ENCODE peak calls at places on chromosomes 6 and 20, in eight cellular contexts. V, S, I, N, K, M, C and L are unnamed samples.

GRCh38 chr6:118580585-118581419 is 32.7 kb downstream of the PLN start:
- DNase-seq in K (peak; percentile 50), I (peak; percentile 53), S (no peak), M (no peak), N (no peak), V (peak; percentile 57), C (no peak), L (peak; percentile 64)

GRCh38 chr6:130140084-130140483 is 82.7 kb downstream of the SAMD3 start:
- DNase-seq in C (no peak), N (no peak), I (no peak), V (no peak), S (no peak), M (no peak), K (no peak), L (no peak)

GRCh38 chr20:59004763-59005522 is 2.1 kb downstream of the CTSZ start:
- DNase-seq in V (no peak), I (no peak), N (peak; percentile 29), M (no peak), C (no peak), K (no peak), S (no peak), L (no peak)

GRCh38 chr6:156883497-156884252 is 106.5 kb downstream of the ARID1B start:
- DNase-seq in I (no peak), N (no peak), C (no peak), K (peak; percentile 35), V (no peak), M (no peak), S (no peak), L (no peak)

GRCh38 chr20:36175016-36175415 is 20.5 kb downstream of the EPB41L1 start:
- DNase-seq in M (peak; percentile 59), K (no peak), C (no peak), I (no peak), S (no peak), V (no peak), N (no peak), L (no peak)

GRCh38 chr20:32004963-32005362 is 5.3 kb upstream of the CCM2L start:
- DNase-seq in C (no peak), V (no peak), K (no peak), M (peak; percentile 50), I (no peak), N (no peak), S (no peak), L (no peak)

GRCh38 chr6:3838992-3839867 is 9.9 kb upstream of the FAM50B start:
- DNase-seq in K (no peak), M (no peak), I (no peak), N (no peak), V (no peak), S (peak; percentile 57), C (no peak), L (no peak)

GRCh38 chr6:44489912-44490604 is 102.6 kb downstream of the CDC5L start:
- DNase-seq in S (no peak), V (peak; percentile 93), C (peak; percentile 19), N (no peak), I (no peak), K (no peak), M (peak; percentile 91), L (no peak)

GRCh38 chr6:35078226-35078850 is 62.8 kb downstream of the TCP11 start:
- DNase-seq in K (no peak), I (no peak), V (no peak), S (no peak), C (no peak), N (no peak), M (no peak), L (no peak)

GRCh38 chr20:45470939-45471338 is 1.4 kb downstream of the WFDC2 start:
- DNase-seq in K (peak; percentile 20), M (no peak), V (no peak), I (no peak), C (no peak), N (no peak), S (no peak), L (no peak)

GRCh38 chr6:3266170-3266569 is 7.4 kb downstream of the PSMG4 start:
- DNase-seq in C (no peak), V (no peak), S (no peak), N (no peak), I (no peak), M (no peak), K (no peak), L (no peak)

GRCh38 chr6:141988954-141989705 is 143.6 kb upstream of the GJE1 start:
- DNase-seq in M (no peak), C (no peak), K (peak; percentile 50), V (peak; percentile 56), N (no peak), S (no peak), I (peak; percentile 23), L (peak; percentile 20)

GRCh38 chr6:160398674-160399271 is 50.6 kb downstream of the SLC22A3 start:
- DNase-seq in K (no peak), S (no peak), I (no peak), V (no peak), N (no peak), M (no peak), C (no peak), L (no peak)